ENCODE peak calls at places on chromosomes 3 and 15, in four cellular contexts. H, C, L and V are unnamed samples.

GRCh38 chr15:34179257-34179656 is 30.6 kb downstream of the KATNBL1 start:
- DNase-seq in H (no peak), C (no peak), L (no peak), V (no peak)

GRCh38 chr3:148705314-148705713 is 7.6 kb downstream of the AGTR1 start:
- DNase-seq in H (no peak), C (no peak), L (no peak), V (no peak)

GRCh38 chr3:9399746-9400145 is 2.3 kb downstream of the SETD5 start:
- DNase-seq in H (peak), C (peak), L (peak), V (peak)

GRCh38 chr3:61560452-61561373 is 658 bp upstream of the PTPRG start:
- DNase-seq in H (peak), C (peak), L (peak), V (peak)

GRCh38 chr3:71599416-71599815 is 15.9 kb upstream of the FOXP1 start:
- DNase-seq in H (no peak), C (peak), L (no peak), V (no peak)

GRCh38 chr3:130707914-130708601 is 38.6 kb downstream of the PIK3R4 start:
- DNase-seq in H (no peak), C (no peak), L (no peak), V (no peak)

GRCh38 chr15:34436126-34436955 is 1.3 kb downstream of the GOLGA8A start:
- DNase-seq in H (peak), C (no peak), L (peak), V (no peak)

GRCh38 chr15:38531509-38531908 is 33.1 kb downstream of the RASGRP1 start:
- DNase-seq in H (no peak), C (peak), L (no peak), V (peak)

GRCh38 chr3:11948331-11948730 is 55.9 kb upstream of the SYN2 start:
- DNase-seq in H (no peak), C (no peak), L (no peak), V (no peak)

GRCh38 chr3:71355862-71356261 is 227.7 kb downstream of the FOXP1 start:
- DNase-seq in H (no peak), C (no peak), L (no peak), V (no peak)

GRCh38 chr15:26531489-26531888 is 241.4 kb downstream of the GABRB3 start:
- DNase-seq in H (no peak), C (no peak), L (peak), V (no peak)

GRCh38 chr3:131349946-131350347 is 31.6 kb upstream of the NUDT16 start:
- DNase-seq in H (no peak), C (peak), L (peak), V (peak)

GRCh38 chr15:71334434-71334833 is 219.2 kb downstream of the THSD4 start:
- DNase-seq in H (no peak), C (no peak), L (no peak), V (no peak)

GRCh38 chr15:31340591-31340990 is 14.0 kb downstream of the KLF13 start:
- DNase-seq in H (no peak), C (no peak), L (no peak), V (no peak)

GRCh38 chr3:42658091-42658770 is 4.7 kb downstream of the ZBTB47 start:
- DNase-seq in H (peak), C (no peak), L (no peak), V (no peak)

GRCh38 chr3:20190991-20191390 is 5.0 kb upstream of the SGO1 start:
- DNase-seq in H (peak), C (no peak), L (peak), V (no peak)

GRCh38 chr3:165895919-165896318 is 58.7 kb upstream of the BCHE start:
- DNase-seq in H (peak), C (no peak), L (peak), V (peak)

GRCh38 chr3:115233021-115233420 is 85.9 kb upstream of the ZBTB20 start:
- DNase-seq in H (no peak), C (peak), L (no peak), V (no peak)

GRCh38 chr3:60755094-60755493 is 496.2 kb downstream of the FHIT start:
- DNase-seq in H (peak), C (no peak), L (peak), V (no peak)

GRCh38 chr3:183080628-183081027 is 18.7 kb downstream of the MCCC1 start:
- DNase-seq in H (no peak), C (no peak), L (no peak), V (no peak)

GRCh38 chr3:52841211-52841980 is 6.6 kb upstream of the MUSTN1 start:
- DNase-seq in H (no peak), C (peak), L (no peak), V (no peak)

GRCh38 chr3:33211444-33211843 is 7.2 kb downstream of the SUSD5 start:
- DNase-seq in H (no peak), C (peak), L (no peak), V (peak)

GRCh38 chr3:79810101-79810500 is 42.3 kb upstream of the ROBO1 start:
- DNase-seq in H (no peak), C (no peak), L (no peak), V (no peak)

GRCh38 chr15:64112904-64113303 is 17.1 kb downstream of the SNX1 start:
- DNase-seq in H (no peak), C (peak), L (no peak), V (no peak)

GRCh38 chr3:155512175-155512866 is 218.8 kb upstream of the STRIT1 start:
- DNase-seq in H (no peak), C (no peak), L (no peak), V (no peak)

GRCh38 chr3:152511904-152512303 is 243.2 kb downstream of the MBNL1 start:
- DNase-seq in H (no peak), C (no peak), L (no peak), V (no peak)

GRCh38 chr15:97944724-97945123 is 15.8 kb upstream of the ARRDC4 start:
- DNase-seq in H (no peak), C (no peak), L (peak), V (no peak)

GRCh38 chr15:90871097-90871715 is 2.8 kb downstream of the FURIN start:
- DNase-seq in H (no peak), C (no peak), L (peak), V (peak)

GRCh38 chr15:66838671-66839239 is 136.7 kb downstream of the SMAD6 start:
- DNase-seq in H (no peak), C (peak), L (peak), V (peak)

GRCh38 chr3:128537091-128537703 is 44.2 kb upstream of the GATA2 start:
- DNase-seq in H (no peak), C (no peak), L (no peak), V (no peak)

GRCh38 chr15:99956022-99956775 is 223.0 kb upstream of the LYSMD4 start:
- DNase-seq in H (no peak), C (no peak), L (no peak), V (no peak)

GRCh38 chr3:113847664-113848461 is 9.3 kb downstream of the GRAMD1C start:
- DNase-seq in H (no peak), C (no peak), L (no peak), V (no peak)

GRCh38 chr3:143771258-143771657 is 77.0 kb downstream of the SLC9A9 start:
- DNase-seq in H (no peak), C (no peak), L (no peak), V (no peak)

GRCh38 chr15:59313703-59314332 is 58.9 kb downstream of the MYO1E start:
- DNase-seq in H (no peak), C (peak), L (no peak), V (no peak)

GRCh38 chr3:193010191-193010590 is 92.5 kb upstream of the MB21D2 start:
- DNase-seq in H (no peak), C (no peak), L (no peak), V (no peak)

GRCh38 chr15:83206971-83207621 is 527 bp downstream of the HDGFL3 start:
- DNase-seq in H (peak), C (no peak), L (peak), V (peak)

GRCh38 chr3:8212794-8213193 is 288.8 kb upstream of the LMCD1 start:
- DNase-seq in H (no peak), C (no peak), L (peak), V (no peak)

GRCh38 chr15:69749274-69749673 is 296.7 kb downstream of the RPLP1 start:
- DNase-seq in H (no peak), C (no peak), L (no peak), V (no peak)
- H3K27ac ChIP-seq in H (no peak), C (no peak), L (no peak), V (no peak)

GRCh38 chr3:74636981-74637380 is 22.5 kb upstream of the CNTN3 start:
- DNase-seq in H (no peak), C (peak), L (no peak), V (no peak)
- H4K8ac ChIP-seq in H (no peak), C (no peak), L (no peak), V (no peak)

GRCh38 chr15:87269566-87269965 is 987.0 kb downstream of the NTRK3 start:
- DNase-seq in H (no peak), C (no peak), L (peak), V (no peak)
- H3K27ac ChIP-seq in H (no peak), C (no peak), L (no peak), V (no peak)

GRCh38 chr15:69390575-69390974 is 23.6 kb upstream of the KIF23 start:
- DNase-seq in H (no peak), C (peak), L (no peak), V (peak)

GRCh38 chr15:69385831-69386230 is 28.3 kb upstream of the KIF23 start:
- DNase-seq in H (no peak), C (no peak), L (no peak), V (no peak)

GRCh38 chr15:69386284-69386683 is 27.9 kb upstream of the KIF23 start:
- DNase-seq in H (no peak), C (no peak), L (no peak), V (no peak)

GRCh38 chr15:69389426-69389825 is 24.7 kb upstream of the KIF23 start:
- DNase-seq in H (no peak), C (no peak), L (no peak), V (no peak)

DNA sequence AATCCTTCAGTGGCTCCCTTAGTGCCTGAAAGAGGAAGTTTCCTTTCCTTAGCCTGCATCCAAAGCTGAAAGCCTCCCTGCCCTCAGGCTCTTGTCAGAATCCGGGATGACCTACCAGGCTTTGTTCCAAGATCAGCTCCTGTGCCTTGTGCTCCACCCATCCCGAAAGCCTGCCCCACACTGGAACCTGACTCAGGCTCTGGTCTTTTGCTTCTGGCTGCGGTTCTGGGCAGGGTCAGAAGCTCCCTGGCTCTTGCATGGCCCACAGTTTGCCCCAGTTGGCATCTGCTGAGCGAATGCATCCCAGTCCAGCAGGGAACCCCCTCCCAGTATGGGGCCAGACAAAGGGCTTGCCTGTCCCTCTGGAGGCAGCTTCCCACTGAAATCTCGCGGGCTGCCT is 25.9 kb upstream of the KIF23 start:
- DNase-seq in H (no peak), C (no peak), L (peak), V (no peak)
- H4K8ac ChIP-seq in H (no peak), C (no peak), L (no peak), V (no peak)